ENCODE peak calls at places on chromosomes 13 and 19, in ten cellular contexts. V is endothelial cell; O is tibial artery; A is choroid plexus epithelial cell; T is head of caudate nucleus; F is neural progenitor cell; C is AG08395; H is effector CD4-positive, alpha-beta T cell; P is putamen; G is ovary. D is an unnamed sample.

GRCh38 chr13:46062190-46062589 is 9.6 kb upstream of the ZC3H13 start:
- DNase-seq in V (no peak), O (no peak), A (peak; percentile 60), T (no peak), F (no peak), C (no peak), H (no peak), P (no peak), G (no peak), D (no peak)

GRCh38 chr19:4327252-4327876 is 11.3 kb downstream of the STAP2 start:
- DNase-seq in V (peak; percentile 67), O (peak; percentile 32), A (peak; percentile 78), T (peak; percentile 52), F (peak; percentile 94), C (peak; percentile 43), H (peak; percentile 52), P (no peak), G (peak; percentile 94), D (peak; percentile 91)

GRCh38 chr13:44818428-44818827 is 170.8 kb downstream of the NUFIP1 start:
- DNase-seq in V (no peak), O (no peak), A (peak; percentile 65), T (no peak), F (peak; percentile 81), C (no peak), H (no peak), P (no peak), G (no peak), D (peak; percentile 49)

GRCh38 chr19:19306191-19306590 is 14.1 kb downstream of the SUGP1 start:
- DNase-seq in V (no peak), O (no peak), A (no peak), T (no peak), F (no peak), C (no peak), H (no peak), P (no peak), G (no peak), D (no peak)

GRCh38 chr19:54464044-54464623 is 556 bp upstream of the LENG9 start:
- DNase-seq in V (peak; percentile 62), O (peak; percentile 83), A (peak; percentile 94), T (peak; percentile 52), F (peak; percentile 97), C (no peak), H (peak; percentile 77), P (no peak), G (peak; percentile 85), D (peak; percentile 95)

GRCh38 chr19:13396256-13397080 is 109.8 kb downstream of the CACNA1A start:
- DNase-seq in V (peak; percentile 64), O (peak; percentile 51), A (peak; percentile 41), T (peak; percentile 30), F (peak; percentile 83), C (peak; percentile 81), H (no peak), P (peak; percentile 52), G (no peak), D (peak; percentile 64)

GRCh38 chr13:108962652-108963051 is 333.2 kb downstream of the MYO16 start:
- DNase-seq in V (no peak), O (no peak), A (no peak), T (no peak), F (no peak), C (no peak), H (no peak), P (no peak), G (no peak), D (no peak)

GRCh38 chr13:35760678-35761308 is 284.3 kb upstream of the MAB21L1 start:
- DNase-seq in V (no peak), O (no peak), A (no peak), T (no peak), F (no peak), C (no peak), H (no peak), P (no peak), G (no peak), D (peak; percentile 94)

GRCh38 chr19:13692096-13692495 is 72.2 kb upstream of the MRI1 start:
- DNase-seq in V (no peak), O (no peak), A (peak; percentile 1), T (peak; percentile 76), F (no peak), C (peak; percentile 63), H (no peak), P (peak; percentile 76), G (no peak), D (no peak)

GRCh38 chr19:8585894-8586750 is 8.9 kb upstream of the MYO1F start:
- DNase-seq in V (peak; percentile 82), O (no peak), A (peak; percentile 52), T (no peak), F (peak; percentile 90), C (no peak), H (peak; percentile 48), P (no peak), G (no peak), D (peak; percentile 69)

GRCh38 chr13:99542788-99543406 is 41.6 kb downstream of the TM9SF2 start:
- DNase-seq in V (no peak), O (no peak), A (no peak), T (no peak), F (no peak), C (no peak), H (no peak), P (no peak), G (no peak), D (no peak)

GRCh38 chr19:16457195-16457953 is 14.4 kb downstream of the EPS15L1 start:
- DNase-seq in V (no peak), O (peak; percentile 32), A (peak; percentile 67), T (peak; percentile 20), F (peak; percentile 23), C (peak; percentile 57), H (no peak), P (no peak), G (peak; percentile 70), D (peak; percentile 91)

GRCh38 chr19:18373892-18374629 is 11.9 kb upstream of the GDF15 start:
- DNase-seq in V (peak; percentile 75), O (peak; percentile 95), A (peak; percentile 100), T (peak; percentile 57), F (peak; percentile 52), C (peak; percentile 96), H (no peak), P (peak; percentile 72), G (peak; percentile 93), D (peak; percentile 94)

GRCh38 chr19:51352783-51353360 is 10.9 kb upstream of the VSIG10L start:
- DNase-seq in V (no peak), O (no peak), A (no peak), T (no peak), F (no peak), C (no peak), H (no peak), P (no peak), G (no peak), D (no peak)

GRCh38 chr19:8681345-8682021 is 17.1 kb downstream of the ACTL9 start:
- DNase-seq in V (no peak), O (no peak), A (no peak), T (no peak), F (no peak), C (no peak), H (no peak), P (no peak), G (no peak), D (no peak)

GRCh38 chr19:45729774-45730388 is 815 bp downstream of the FBXO46 start:
- DNase-seq in V (no peak), O (no peak), A (peak; percentile 16), T (no peak), F (no peak), C (no peak), H (no peak), P (no peak), G (no peak), D (peak; percentile 38)

GRCh38 chr19:12666305-12667048 is at the start of the genes MAN2B1 and WDR83:
- DNase-seq in V (peak; percentile 81), O (peak; percentile 76), A (peak; percentile 70), T (peak; percentile 73), F (peak; percentile 94), C (peak; percentile 95), H (peak; percentile 72), P (peak; percentile 77), G (peak; percentile 73), D (peak; percentile 93)

GRCh38 chr19:7152568-7152967 is 83.1 kb downstream of the ZNF557 start:
- DNase-seq in V (no peak), O (no peak), A (no peak), T (no peak), F (peak; percentile 24), C (no peak), H (no peak), P (no peak), G (no peak), D (peak; percentile 17)

GRCh38 chr19:17451820-17452219 is 3.4 kb upstream of the TMEM221 start:
- DNase-seq in V (no peak), O (no peak), A (no peak), T (no peak), F (no peak), C (no peak), H (no peak), P (no peak), G (no peak), D (no peak)